ENCODE peak calls at places on chromosome 4, in eight cellular contexts. X is omental fat pad; A is stimulated activated CD4-positive, alpha-beta T cell treated with anti-CD3 and anti-CD28 coated beads, Interleukin-15, amount 100 ng/mL, for 48 hours; G is T-helper 17 cell; K is stimulated activated CD8-positive, alpha-beta memory T cell treated with anti-CD3 and anti-CD28 coated beads, Interleukin-15, amount 100 ng/mL, for 24 hours; H is LHCN-M2; V is T-helper 2 cell; N is K562. S is an unnamed sample.

GRCh38 chr4:26150948-26151347 is 169.9 kb upstream of the RBPJ start:
- DNase-seq in K (no peak), N (no peak), V (no peak), G (no peak), X (no peak), A (peak), H (peak), S (no peak)

GRCh38 chr4:155569960-155570515 is 96.6 kb upstream of the GUCY1A1 start:
- DNase-seq in A (no peak), K (no peak), G (no peak), V (no peak), H (no peak), X (no peak), N (no peak), S (peak)

GRCh38 chr4:138561276-138561880 is 319.2 kb upstream of the SLC7A11 start:
- DNase-seq in G (no peak), X (no peak), N (no peak), H (no peak), V (no peak), A (no peak), K (no peak), S (no peak)

GRCh38 chr4:158033416-158033863 is 139.4 kb downstream of the GASK1B start:
- DNase-seq in X (no peak), A (no peak), N (no peak), G (no peak), K (no peak), H (no peak), V (no peak), S (no peak)

GRCh38 chr4:188956566-188956965 is 817.3 kb downstream of the TRIML1 start:
- DNase-seq in V (no peak), H (no peak), X (no peak), K (no peak), A (no peak), G (no peak), N (no peak), S (no peak)

GRCh38 chr4:159227984-159228383 is 125.1 kb downstream of the RAPGEF2 start:
- DNase-seq in K (no peak), V (no peak), X (peak), H (peak), N (no peak), A (no peak), G (no peak), S (no peak)

GRCh38 chr4:1610791-1611500 is 73.2 kb downstream of the FAM53A start:
- DNase-seq in G (no peak), N (no peak), V (no peak), H (no peak), K (no peak), X (no peak), A (no peak), S (no peak)

GRCh38 chr4:74449571-74450297 is 4.8 kb downstream of the AREG start:
- DNase-seq in K (no peak), N (no peak), H (peak), A (no peak), G (no peak), V (no peak), X (no peak), S (no peak)

GRCh38 chr4:47533689-47534347 is 48.7 kb downstream of the ATP10D start:
- DNase-seq in N (no peak), H (no peak), X (no peak), V (no peak), K (no peak), G (no peak), A (peak), S (no peak)

GRCh38 chr4:96753216-96753615 is 913.3 kb downstream of the PDHA2 start:
- DNase-seq in V (no peak), G (no peak), H (no peak), K (no peak), A (no peak), X (no peak), N (no peak), S (no peak)

GRCh38 chr4:2141762-2142520 is 82.8 kb downstream of the NAT8L start:
- DNase-seq in A (no peak), K (no peak), X (no peak), H (no peak), V (no peak), N (no peak), G (no peak), S (no peak)

GRCh38 chr4:163161536-163162205 is 5.0 kb downstream of the NAF1 start:
- DNase-seq in H (peak), G (no peak), A (no peak), K (no peak), X (no peak), V (no peak), N (no peak), S (no peak)

GRCh38 chr4:8871417-8872401 is at the start of gene HMX1:
- DNase-seq in G (no peak), V (no peak), X (no peak), K (no peak), H (no peak), A (no peak), N (no peak), S (no peak)

GRCh38 chr4:181161669-181162068 is 1081.5 kb upstream of the TENM3 start:
- DNase-seq in X (no peak), V (no peak), K (no peak), A (no peak), H (no peak), N (no peak), G (no peak), S (no peak)

GRCh38 chr4:56410247-56410646 is 23.0 kb upstream of the AASDH start:
- DNase-seq in A (no peak), H (peak), X (no peak), K (no peak), N (no peak), V (no peak), G (no peak), S (peak)

GRCh38 chr4:171308661-171309060 is 504.5 kb upstream of the GALNTL6 start:
- DNase-seq in V (no peak), N (no peak), X (no peak), G (no peak), K (no peak), H (no peak), A (no peak), S (no peak)

GRCh38 chr4:76016383-76016782 is 6.9 kb downstream of the CXCL10 start:
- DNase-seq in K (no peak), N (no peak), A (peak), H (no peak), G (no peak), V (no peak), X (no peak), S (no peak)

GRCh38 chr4:6280365-6280996 is 10.8 kb downstream of the WFS1 start:
- DNase-seq in A (no peak), G (no peak), K (no peak), H (no peak), V (no peak), X (no peak), N (no peak), S (no peak)

GRCh38 chr4:139020384-139020783 is 4.8 kb downstream of the NOCT start:
- DNase-seq in A (no peak), V (no peak), X (no peak), G (no peak), K (no peak), H (no peak), N (no peak), S (no peak)

GRCh38 chr4:80237992-80238391 is 28.5 kb upstream of the FGF5 start:
- DNase-seq in H (peak), N (no peak), G (no peak), X (no peak), A (no peak), K (no peak), V (no peak), S (peak)

GRCh38 chr4:100070868-100071267 is 119.4 kb downstream of the DDIT4L start:
- DNase-seq in G (no peak), X (no peak), N (no peak), V (no peak), A (no peak), K (no peak), H (no peak), S (no peak)

GRCh38 chr4:83850435-83850834 is 314.5 kb downstream of the GPAT3 start:
- DNase-seq in H (peak), X (no peak), A (no peak), K (no peak), N (no peak), G (no peak), V (no peak), S (no peak)

GRCh38 chr4:120692964-120693363 is 229.6 kb downstream of the PRDM5 start:
- DNase-seq in V (no peak), A (no peak), H (peak), N (no peak), X (no peak), G (no peak), K (no peak), S (peak)

GRCh38 chr4:7805533-7806079 is 134.1 kb downstream of the AFAP1 start:
- DNase-seq in K (no peak), G (no peak), H (peak), X (no peak), V (no peak), N (no peak), A (no peak), S (peak)

GRCh38 chr4:13103382-13104015 is 380.6 kb downstream of the RAB28 start:
- DNase-seq in X (no peak), G (no peak), K (no peak), H (no peak), N (no peak), A (no peak), V (no peak), S (no peak)

GRCh38 chr4:179624768-179625181 is 2182.5 kb upstream of the AGA start:
- DNase-seq in K (no peak), N (no peak), G (no peak), H (peak), X (no peak), A (no peak), V (no peak), S (no peak)

GRCh38 chr4:1250527-1250812 is 1.5 kb upstream of the CTBP1 start:
- DNase-seq in G (no peak), K (no peak), X (no peak), N (no peak), H (no peak), V (no peak), A (no peak), S (no peak)

GRCh38 chr4:138891610-138892009 is 124.0 kb upstream of the NOCT start:
- DNase-seq in G (no peak), K (no peak), H (peak), N (no peak), A (no peak), X (no peak), V (no peak), S (no peak)

GRCh38 chr4:186225848-186226247 is 1.5 kb upstream of the KLKB1 start:
- DNase-seq in H (no peak), G (no peak), K (no peak), A (no peak), N (no peak), V (no peak), X (no peak), S (no peak)

GRCh38 chr4:184887333-184887732 is 61.6 kb upstream of the ACSL1 start:
- DNase-seq in G (no peak), H (no peak), K (no peak), N (no peak), V (no peak), X (no peak), A (no peak), S (no peak)

GRCh38 chr4:111400736-111401135 is 744.5 kb upstream of the FAM241A start:
- DNase-seq in H (peak), X (no peak), K (no peak), A (no peak), N (no peak), V (no peak), G (no peak), S (peak)

GRCh38 chr4:155392486-155393184 is 15.9 kb upstream of the MAP9 start:
- DNase-seq in H (peak), A (no peak), N (no peak), V (no peak), X (no peak), K (no peak), G (no peak), S (peak)

S was measured in GM04503.